ENCODE peak calls at places on chromosomes 6 and 20, in seven cellular contexts. One of them, this sample, is unnamed.

GRCh38 chr6:169944415-169944814 is 193.0 kb downstream of the ERMARD start:
- DNase-seq in mesendoderm: no peak
- DNase-seq in IMR-90: no peak
- DNase-seq in mesenchymal stem cell: no peak
- DNase-seq in H1: no peak
- DNase-seq in neuronal stem cell: no peak
- DNase-seq in trophoblast cell: no peak
- DNase-seq in this sample: no peak

GRCh38 chr6:51528556-51528955 is 558.9 kb downstream of the PKHD1 start:
- DNase-seq in trophoblast cell: no peak
- DNase-seq in mesendoderm: peak; percentile 62
- DNase-seq in H1: no peak
- DNase-seq in neuronal stem cell: no peak
- DNase-seq in IMR-90: no peak
- DNase-seq in mesenchymal stem cell: no peak
- DNase-seq in this sample: no peak

GRCh38 chr20:45098096-45098773 is 2.7 kb downstream of the KCNS1 start:
- DNase-seq in mesenchymal stem cell: no peak
- DNase-seq in IMR-90: no peak
- DNase-seq in trophoblast cell: no peak
- DNase-seq in mesendoderm: peak; percentile 93
- DNase-seq in neuronal stem cell: peak; percentile 26
- DNase-seq in H1: peak; percentile 36
- DNase-seq in this sample: peak; percentile 88

GRCh38 chr6:56540950-56541600 is 101.6 kb downstream of the DST start:
- DNase-seq in H1: no peak
- DNase-seq in trophoblast cell: no peak
- DNase-seq in mesenchymal stem cell: no peak
- DNase-seq in neuronal stem cell: no peak
- DNase-seq in IMR-90: peak; percentile 58
- DNase-seq in mesendoderm: no peak
- DNase-seq in this sample: no peak

GRCh38 chr6:2244261-2245102 is 923 bp downstream of the GMDS start:
- DNase-seq in IMR-90: no peak
- DNase-seq in trophoblast cell: peak; percentile 33
- DNase-seq in mesenchymal stem cell: no peak
- DNase-seq in H1: no peak
- DNase-seq in neuronal stem cell: no peak
- DNase-seq in mesendoderm: peak; percentile 72
- DNase-seq in this sample: no peak

GRCh38 chr6:106145741-106146227 is 59.6 kb downstream of the PRDM1 start:
- DNase-seq in mesenchymal stem cell: no peak
- DNase-seq in IMR-90: peak; percentile 59
- DNase-seq in neuronal stem cell: no peak
- DNase-seq in H1: no peak
- DNase-seq in mesendoderm: peak; percentile 65
- DNase-seq in trophoblast cell: no peak
- DNase-seq in this sample: no peak

GRCh38 chr20:64256282-64256947 is 867 bp downstream of the PCMTD2 start:
- DNase-seq in H1: no peak
- DNase-seq in IMR-90: peak; percentile 10
- DNase-seq in mesendoderm: no peak
- DNase-seq in trophoblast cell: no peak
- DNase-seq in mesenchymal stem cell: no peak
- DNase-seq in neuronal stem cell: no peak
- DNase-seq in this sample: no peak

GRCh38 chr6:167207527-167207926 is 49.7 kb upstream of the GPR31 start:
- DNase-seq in IMR-90: no peak
- DNase-seq in neuronal stem cell: no peak
- DNase-seq in H1: no peak
- DNase-seq in trophoblast cell: no peak
- DNase-seq in mesenchymal stem cell: no peak
- DNase-seq in mesendoderm: no peak
- DNase-seq in this sample: no peak

GRCh38 chr6:148440877-148441453 is 98.3 kb downstream of the SASH1 start:
- DNase-seq in mesenchymal stem cell: peak; percentile 82
- DNase-seq in neuronal stem cell: no peak
- DNase-seq in trophoblast cell: no peak
- DNase-seq in IMR-90: peak; percentile 85
- DNase-seq in H1: no peak
- DNase-seq in mesendoderm: peak; percentile 48
- DNase-seq in this sample: no peak

GRCh38 chr6:118468682-118469465 is 79.2 kb upstream of the PLN start:
- DNase-seq in trophoblast cell: no peak
- DNase-seq in mesendoderm: no peak
- DNase-seq in mesenchymal stem cell: peak; percentile 29
- DNase-seq in H1: no peak
- DNase-seq in IMR-90: peak; percentile 56
- DNase-seq in neuronal stem cell: no peak
- DNase-seq in this sample: no peak

GRCh38 chr6:55528624-55529023 is 50.4 kb downstream of the HMGCLL1 start:
- DNase-seq in mesenchymal stem cell: peak; percentile 71
- DNase-seq in IMR-90: peak; percentile 37
- DNase-seq in trophoblast cell: peak; percentile 45
- DNase-seq in H1: no peak
- DNase-seq in neuronal stem cell: peak; percentile 5
- DNase-seq in mesendoderm: peak; percentile 73
- DNase-seq in this sample: no peak

GRCh38 chr6:105015482-105015881 is 58.6 kb downstream of the LIN28B start:
- DNase-seq in neuronal stem cell: no peak
- DNase-seq in IMR-90: peak; percentile 61
- DNase-seq in H1: no peak
- DNase-seq in mesendoderm: peak; percentile 65
- DNase-seq in trophoblast cell: peak; percentile 7
- DNase-seq in mesenchymal stem cell: peak; percentile 53
- DNase-seq in this sample: no peak

GRCh38 chr6:13212096-13212495 is 116.2 kb downstream of the TBC1D7 start:
- DNase-seq in mesenchymal stem cell: no peak
- DNase-seq in mesendoderm: no peak
- DNase-seq in IMR-90: no peak
- DNase-seq in trophoblast cell: no peak
- DNase-seq in H1: no peak
- DNase-seq in neuronal stem cell: no peak
- DNase-seq in this sample: no peak

GRCh38 chr6:48136856-48137255 is 25.9 kb upstream of the PTCHD4 start:
- DNase-seq in mesendoderm: peak; percentile 35
- DNase-seq in mesenchymal stem cell: peak; percentile 20
- DNase-seq in neuronal stem cell: no peak
- DNase-seq in trophoblast cell: no peak
- DNase-seq in H1: no peak
- DNase-seq in IMR-90: no peak
- DNase-seq in this sample: no peak

GRCh38 chr6:149221774-149222070 is 95.8 kb upstream of the TAB2 start:
- DNase-seq in H1: no peak
- DNase-seq in mesendoderm: no peak
- DNase-seq in trophoblast cell: no peak
- DNase-seq in mesenchymal stem cell: no peak
- DNase-seq in IMR-90: peak; percentile 45
- DNase-seq in neuronal stem cell: no peak
- DNase-seq in this sample: no peak

GRCh38 chr20:1086273-1087213 is 31.9 kb upstream of the PSMF1 start:
- DNase-seq in IMR-90: no peak
- DNase-seq in mesenchymal stem cell: no peak
- DNase-seq in neuronal stem cell: no peak
- DNase-seq in trophoblast cell: no peak
- DNase-seq in mesendoderm: no peak
- DNase-seq in H1: no peak
- DNase-seq in this sample: no peak

GRCh38 chr6:50868466-50868865 is 49.8 kb downstream of the TFAP2B start:
- DNase-seq in H1: no peak
- DNase-seq in neuronal stem cell: no peak
- DNase-seq in IMR-90: no peak
- DNase-seq in trophoblast cell: no peak
- DNase-seq in mesenchymal stem cell: no peak
- DNase-seq in mesendoderm: peak; percentile 65
- DNase-seq in this sample: no peak

GRCh38 chr6:38212579-38212978 is 393.1 kb downstream of the ZFAND3 start:
- DNase-seq in neuronal stem cell: peak; percentile 20
- DNase-seq in trophoblast cell: no peak
- DNase-seq in mesenchymal stem cell: no peak
- DNase-seq in IMR-90: no peak
- DNase-seq in mesendoderm: peak; percentile 73
- DNase-seq in H1: peak; percentile 17
- DNase-seq in this sample: no peak

GRCh38 chr6:54267798-54268197 is 40.4 kb upstream of the TINAG start:
- DNase-seq in neuronal stem cell: no peak
- DNase-seq in IMR-90: peak; percentile 60
- DNase-seq in mesenchymal stem cell: peak; percentile 57
- DNase-seq in H1: no peak
- DNase-seq in trophoblast cell: peak; percentile 27
- DNase-seq in mesendoderm: peak; percentile 70
- DNase-seq in this sample: no peak

GRCh38 chr6:6277418-6277817 is 43.0 kb downstream of the F13A1 start:
- DNase-seq in mesenchymal stem cell: peak; percentile 56
- DNase-seq in mesendoderm: no peak
- DNase-seq in trophoblast cell: no peak
- DNase-seq in IMR-90: no peak
- DNase-seq in neuronal stem cell: no peak
- DNase-seq in H1: no peak
- DNase-seq in this sample: no peak

GRCh38 chr6:3911614-3912336 is 62.6 kb downstream of the FAM50B start:
- DNase-seq in mesendoderm: peak; percentile 23
- DNase-seq in H1: no peak
- DNase-seq in IMR-90: peak; percentile 92
- DNase-seq in mesenchymal stem cell: peak; percentile 78
- DNase-seq in neuronal stem cell: no peak
- DNase-seq in trophoblast cell: no peak
- DNase-seq in this sample: peak; percentile 9

DNA sequence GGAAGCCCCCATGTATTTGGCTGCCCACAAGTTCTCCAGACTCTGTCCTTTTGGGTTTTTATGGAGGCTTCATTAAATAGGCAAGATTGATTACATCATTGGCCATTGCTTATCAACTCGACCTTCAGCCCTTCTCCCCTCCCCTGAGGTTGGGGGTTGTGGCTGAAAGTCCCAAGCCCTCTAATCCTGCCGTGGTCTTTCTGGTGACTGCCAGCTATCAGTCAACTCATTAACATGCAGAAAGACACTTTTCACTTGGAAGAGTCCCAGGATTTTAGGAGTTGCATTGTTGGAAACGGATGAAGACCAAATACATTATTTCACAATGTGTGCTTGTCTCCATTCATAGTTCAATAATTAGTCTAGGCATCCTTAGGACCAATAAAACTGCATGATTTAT is 9.5 kb downstream of the CDC5L start:
- DNase-seq in H1: no peak
- DNase-seq in mesenchymal stem cell: no peak
- DNase-seq in mesendoderm: no peak
- DNase-seq in neuronal stem cell: no peak
- DNase-seq in IMR-90: no peak
- DNase-seq in trophoblast cell: no peak
- DNase-seq in this sample: no peak
- H3K23ac ChIP-seq in H1: no peak overlapping the region
- H3K23ac ChIP-seq in mesenchymal stem cell: no peak overlapping the region
- H3K23ac ChIP-seq in mesendoderm: no peak overlapping the region
- H3K23ac ChIP-seq in neuronal stem cell: no peak overlapping the region
- H3K23ac ChIP-seq in IMR-90: no peak overlapping the region
- H3K23ac ChIP-seq in trophoblast cell: no peak overlapping the region
- H3K23ac ChIP-seq in this sample: no peak overlapping the region

DNA sequence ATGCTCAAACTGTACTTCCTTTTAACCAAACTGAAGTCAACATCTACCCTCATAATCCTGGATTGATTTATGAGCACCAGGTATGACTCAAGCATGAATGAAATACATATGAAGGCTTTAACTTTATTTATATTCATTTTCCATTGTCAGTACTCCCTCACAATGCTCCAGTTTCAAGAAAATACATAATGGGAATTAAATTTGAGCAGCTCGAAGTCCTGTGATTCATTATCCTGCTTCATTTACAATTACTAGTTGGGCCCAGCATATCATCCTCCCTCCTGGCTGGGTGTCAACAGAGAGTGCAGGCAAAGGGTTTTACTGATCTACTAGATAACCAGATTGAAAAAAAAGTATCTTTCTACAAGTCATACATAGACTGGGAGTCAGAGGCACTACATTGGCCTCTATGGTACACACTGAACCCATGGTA is 10.1 kb downstream of the SAMHD1 start:
- DNase-seq in mesenchymal stem cell: no peak
- DNase-seq in IMR-90: no peak
- DNase-seq in H1: no peak
- DNase-seq in mesendoderm: no peak
- DNase-seq in trophoblast cell: no peak
- DNase-seq in neuronal stem cell: no peak
- DNase-seq in this sample: no peak
- H3K23ac ChIP-seq in mesenchymal stem cell: no peak overlapping the region
- H3K23ac ChIP-seq in IMR-90: no peak overlapping the region
- H3K23ac ChIP-seq in H1: no peak overlapping the region
- H3K23ac ChIP-seq in mesendoderm: no peak overlapping the region
- H3K23ac ChIP-seq in trophoblast cell: no peak overlapping the region
- H3K23ac ChIP-seq in neuronal stem cell: no peak overlapping the region
- H3K23ac ChIP-seq in this sample: no peak overlapping the region

DNA sequence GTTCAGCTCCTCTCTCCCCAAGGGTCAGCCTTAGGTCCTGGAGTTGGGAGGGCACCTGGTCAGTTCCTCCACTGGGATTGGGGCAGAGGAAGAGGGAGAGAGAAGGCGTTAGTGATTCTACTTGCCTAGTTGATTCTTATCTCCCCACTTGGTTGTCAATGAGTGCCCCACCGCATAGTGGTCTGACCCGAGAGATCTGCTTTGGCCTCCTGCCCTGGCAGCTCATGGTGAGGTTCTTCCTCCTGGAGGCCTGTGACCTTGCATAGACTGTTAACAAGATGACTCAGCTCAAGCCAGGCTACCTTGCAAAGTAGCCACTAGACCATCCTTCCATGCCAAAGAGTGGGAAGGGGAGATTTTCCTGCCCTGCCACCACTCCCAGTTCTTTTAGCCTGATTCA is 160.6 kb downstream of the TMEM200A start:
- DNase-seq in neuronal stem cell: no peak
- DNase-seq in trophoblast cell: no peak
- DNase-seq in H1: no peak
- DNase-seq in IMR-90: no peak
- DNase-seq in mesenchymal stem cell: no peak
- DNase-seq in mesendoderm: no peak
- DNase-seq in this sample: no peak
- H3K23ac ChIP-seq in neuronal stem cell: no peak overlapping the region
- H3K23ac ChIP-seq in trophoblast cell: no peak overlapping the region
- H3K23ac ChIP-seq in H1: no peak overlapping the region
- H3K23ac ChIP-seq in IMR-90: no peak overlapping the region
- H3K23ac ChIP-seq in mesenchymal stem cell: no peak overlapping the region
- H3K23ac ChIP-seq in mesendoderm: no peak overlapping the region
- H3K23ac ChIP-seq in this sample: no peak overlapping the region

DNA sequence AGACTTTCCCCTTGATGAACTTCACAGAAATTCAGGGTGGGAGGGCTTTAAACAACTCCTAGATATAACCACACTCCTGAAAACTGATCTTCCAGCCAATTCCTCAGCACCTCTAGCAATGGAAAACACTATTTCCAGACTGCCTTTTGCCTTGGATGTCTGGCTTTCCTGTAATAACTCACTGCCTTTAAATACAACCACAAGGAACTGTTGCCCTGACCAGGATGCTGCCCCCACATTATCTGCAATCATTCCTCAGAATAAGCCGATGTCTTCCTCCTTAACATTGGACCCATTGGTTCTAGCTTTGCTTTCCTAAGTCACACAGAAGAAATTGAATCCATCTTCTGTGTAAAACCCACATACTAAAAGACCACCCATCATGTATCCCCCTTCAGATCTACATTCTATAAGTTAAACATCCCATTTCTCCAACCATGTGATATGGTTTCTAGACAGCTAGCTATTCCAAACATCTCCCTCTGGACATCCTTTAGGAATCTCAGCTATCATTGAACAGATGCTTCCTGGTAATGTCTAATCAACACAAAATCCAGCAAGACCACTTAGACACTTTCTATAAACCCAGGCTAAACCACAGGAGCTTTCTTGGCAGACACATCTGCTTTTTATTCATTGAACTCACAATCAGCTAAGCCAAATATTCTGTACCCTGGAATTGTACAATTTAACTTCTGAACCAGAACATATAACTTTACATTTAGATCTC is 95.9 kb upstream of the KCNQ5 start:
- DNase-seq in mesendoderm: no peak
- DNase-seq in neuronal stem cell: no peak
- DNase-seq in mesenchymal stem cell: no peak
- DNase-seq in H1: no peak
- DNase-seq in IMR-90: peak; percentile 69
- DNase-seq in trophoblast cell: no peak
- DNase-seq in this sample: no peak
- H3K23ac ChIP-seq in mesendoderm: no peak overlapping the region
- H3K23ac ChIP-seq in neuronal stem cell: no peak overlapping the region
- H3K23ac ChIP-seq in mesenchymal stem cell: no peak overlapping the region
- H3K23ac ChIP-seq in H1: no peak overlapping the region
- H3K23ac ChIP-seq in IMR-90: no peak overlapping the region
- H3K23ac ChIP-seq in trophoblast cell: no peak overlapping the region
- H3K23ac ChIP-seq in this sample: no peak overlapping the region